ENCODE peak calls at places on chromosomes 1 and 21, in five cellular contexts. W is AG09309, C is cardiac muscle cell, X is nephron progenitor cell, E is PC-3. V is an unnamed sample.

GRCh38 chr1:87129038-87129437 is 199.6 kb upstream of the LMO4 start:
- DNase-seq in X (no peak), E (no peak), C (no peak), W (no peak), V (no peak)

GRCh38 chr1:35268282-35269189 is at the start of gene ZMYM4:
- DNase-seq in W (peak; percentile 97), C (peak; percentile 98), E (peak; percentile 95), X (peak; percentile 86), V (peak; percentile 87)

GRCh38 chr1:77540501-77541161 is 141.8 kb downstream of the ZZZ3 start:
- DNase-seq in C (no peak), X (no peak), W (peak; percentile 83), E (peak; percentile 86), V (no peak)

GRCh38 chr1:10941891-10942541 is 70.4 kb upstream of the TARDBP start:
- DNase-seq in X (peak; percentile 89), W (peak; percentile 33), C (peak; percentile 75), E (peak; percentile 59), V (peak; percentile 84)

GRCh38 chr1:1873186-1873585 is 17.7 kb downstream of the GNB1 start:
- DNase-seq in W (no peak), C (peak; percentile 39), E (no peak), X (no peak), V (no peak)

GRCh38 chr1:183444243-183444642 is 26.1 kb upstream of the NMNAT2 start:
- DNase-seq in C (no peak), E (peak; percentile 88), X (no peak), W (no peak), V (no peak)

GRCh38 chr1:64059556-64059955 is 143.9 kb upstream of the UBE2U start:
- DNase-seq in E (no peak), W (no peak), C (no peak), X (no peak), V (no peak)

GRCh38 chr1:109267743-109268300 is 15.1 kb downstream of the PSRC1 start:
- DNase-seq in E (no peak), X (no peak), C (no peak), W (no peak), V (no peak)

GRCh38 chr1:17135530-17135929 is 16.3 kb upstream of the PADI2 start:
- DNase-seq in C (no peak), E (no peak), W (no peak), X (no peak), V (no peak)

GRCh38 chr1:163083690-163084089 is 14.5 kb downstream of the RGS4 start:
- DNase-seq in X (no peak), W (no peak), E (peak; percentile 83), C (no peak), V (no peak)

GRCh38 chr1:8047686-8048522 is 21.8 kb upstream of the ERRFI1 start:
- DNase-seq in W (peak; percentile 90), X (no peak), E (peak; percentile 94), C (no peak), V (no peak)

GRCh38 chr1:7482772-7483495 is 288.2 kb upstream of the VAMP3 start:
- DNase-seq in W (no peak), X (no peak), C (peak; percentile 26), E (no peak), V (no peak)

GRCh38 chr1:82515650-82516049 is 714.9 kb downstream of the ADGRL2 start:
- DNase-seq in W (no peak), X (no peak), C (no peak), E (no peak), V (no peak)

DNA sequence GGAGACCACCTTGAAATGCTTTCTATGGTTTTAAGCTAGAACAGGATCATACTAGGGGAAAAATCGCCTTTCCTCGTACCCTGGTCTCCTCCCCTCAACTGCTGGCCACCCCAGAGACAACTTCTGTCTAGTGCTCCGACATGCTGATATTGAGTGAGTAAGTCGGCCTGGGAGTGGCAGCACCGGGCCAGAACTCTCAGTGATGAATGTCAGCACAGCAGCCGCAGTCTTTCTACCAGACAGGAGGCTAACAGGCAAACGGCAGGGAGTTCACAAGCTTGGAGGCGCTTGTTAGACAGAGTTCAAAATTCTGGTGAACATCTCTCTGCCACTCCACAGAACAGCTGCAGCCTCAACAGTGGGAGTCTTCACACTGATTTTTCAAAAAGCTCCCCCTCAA is 716.9 kb downstream of the ADGRL2 start:
- DNase-seq in W (no peak), E (peak; percentile 17), X (peak; percentile 26), C (peak; percentile 48), V (peak; percentile 7)
- TF ChIP-seq CTCF in W (no peak), E (no peak), X (no peak), C (no peak), V (no peak)

GRCh38 chr21:37615962-37616361 is 249.4 kb downstream of the DYRK1A start:
- DNase-seq in E (no peak), C (no peak), W (no peak), X (no peak), V (no peak)

GRCh38 chr21:37620401-37620800 is 253.8 kb downstream of the DYRK1A start:
- DNase-seq in E (no peak), C (no peak), W (no peak), X (no peak), V (no peak)

GRCh38 chr21:37622755-37623543 is 256.4 kb downstream of the DYRK1A start:
- DNase-seq in C (no peak), X (no peak), W (no peak), E (no peak), V (no peak)

GRCh38 chr21:37618081-37618480 is 251.5 kb downstream of the DYRK1A start:
- DNase-seq in X (no peak), C (no peak), E (no peak), W (no peak), V (no peak)

GRCh38 chr21:37619464-37619974 is 252.9 kb downstream of the DYRK1A start:
- DNase-seq in C (no peak), W (no peak), E (no peak), X (no peak), V (no peak)
- TF ChIP-seq CTCF in C (no peak), W (no peak), E (peak; percentile 24), X (no peak), V (no peak)

GRCh38 chr1:39127513-39127912 is 77.0 kb upstream of the MACF1 start:
- DNase-seq in X (no peak), C (peak; percentile 24), E (no peak), W (no peak), V (no peak)

GRCh38 chr1:39128959-39129358 is 75.5 kb upstream of the MACF1 start:
- DNase-seq in X (no peak), W (no peak), E (peak; percentile 88), C (no peak), V (no peak)

GRCh38 chr1:39130297-39130696 is 74.2 kb upstream of the MACF1 start:
- DNase-seq in W (peak; percentile 76), C (no peak), X (no peak), E (peak; percentile 92), V (no peak)

GRCh38 chr1:39128126-39128525 is 76.4 kb upstream of the MACF1 start:
- DNase-seq in C (no peak), E (no peak), W (no peak), X (no peak), V (no peak)

DNA sequence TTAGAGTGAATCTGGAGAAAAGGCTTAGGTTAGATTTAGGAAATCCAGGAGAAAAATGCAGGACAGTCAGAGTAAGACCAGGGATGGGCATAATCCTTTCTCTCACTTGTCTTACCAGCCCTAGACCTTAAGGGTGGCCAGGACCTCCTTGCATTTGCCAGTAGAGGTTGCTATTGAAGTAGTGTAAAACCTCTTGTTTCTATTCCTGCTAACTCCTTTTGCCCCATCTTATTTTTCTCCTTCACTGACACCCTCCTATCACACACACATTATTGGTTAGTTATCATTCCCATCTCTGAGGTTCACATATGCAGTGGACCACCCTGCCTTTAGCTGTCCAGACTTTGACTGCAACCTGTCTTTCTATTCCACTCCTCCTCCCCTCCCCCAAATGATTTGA is 75.0 kb upstream of the MACF1 start:
- DNase-seq in X (no peak), E (peak; percentile 25), W (no peak), C (no peak), V (no peak)
- TF ChIP-seq CTCF in X (no peak), E (peak; percentile 48), W (peak; percentile 42), C (peak; percentile 44), V (no peak)

GRCh38 chr1:46697053-46697452 is 21.9 kb downstream of the EFCAB14 start:
- DNase-seq in C (no peak), E (peak; percentile 11), W (no peak), X (no peak), V (no peak)
- TF ChIP-seq CTCF in C (no peak), E (no peak), W (no peak), X (no peak), V (no peak)

GRCh38 chr1:52366517-52366827 is 467 bp upstream of the CC2D1B start:
- DNase-seq in C (no peak), E (no peak), W (no peak), X (no peak), V (no peak)

GRCh38 chr1:52365091-52365745 is 787 bp downstream of the CC2D1B start:
- DNase-seq in C (peak; percentile 30), E (peak; percentile 53), X (peak; percentile 29), W (peak; percentile 10), V (no peak)

GRCh38 chr1:52365746-52366516 is at the start of gene CC2D1B:
- DNase-seq in X (peak; percentile 100), W (peak; percentile 71), E (peak; percentile 98), C (peak; percentile 99), V (peak; percentile 100)

GRCh38 chr1:52367272-52367671 is 1.3 kb upstream of the CC2D1B start:
- DNase-seq in C (no peak), E (no peak), X (no peak), W (no peak), V (no peak)

DNA sequence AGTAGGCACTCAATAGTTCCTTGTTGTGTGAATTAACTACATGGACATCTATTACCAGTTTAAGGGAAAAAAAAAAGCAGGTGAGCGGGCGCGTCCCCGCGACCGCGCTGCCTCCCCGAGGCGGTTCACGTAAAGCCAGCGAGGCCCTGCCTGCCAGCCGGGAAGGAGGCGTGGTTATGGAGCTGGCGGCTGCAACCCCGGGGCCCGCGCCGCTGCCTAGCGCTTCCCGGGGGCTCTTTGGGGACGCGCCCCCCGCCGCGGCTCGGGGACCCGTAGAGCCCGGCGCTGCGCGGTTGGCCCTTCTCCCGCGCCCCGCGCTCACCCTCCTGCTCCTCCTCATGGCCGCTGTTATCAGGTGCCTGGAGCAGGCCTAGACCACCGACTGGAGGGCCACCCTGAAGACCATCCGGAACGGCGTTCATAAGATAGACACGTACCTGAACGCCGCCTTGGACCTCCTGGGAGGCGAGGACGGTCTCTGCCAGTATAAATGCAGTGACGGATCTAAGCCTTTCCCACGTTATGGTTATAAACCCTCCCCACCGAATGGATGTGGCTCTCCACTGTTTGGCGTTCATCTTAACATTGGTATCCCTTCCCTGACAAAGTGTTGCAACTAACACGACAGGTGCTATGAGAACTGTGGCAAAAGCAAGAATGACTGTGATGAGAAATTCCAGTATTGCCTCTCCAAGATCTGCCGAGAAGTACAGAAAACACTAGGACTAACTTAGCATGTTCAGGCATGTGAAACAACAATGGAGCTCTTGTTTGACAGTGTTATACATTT is 2.6 kb upstream of the CC2D1B start:
- DNase-seq in C (peak; percentile 77), E (peak; percentile 76), X (peak; percentile 77), W (no peak), V (peak; percentile 62)
- TF ChIP-seq CTCF in C (peak; percentile 27), E (peak; percentile 28), X (no peak), W (no peak), V (no peak)

DNA sequence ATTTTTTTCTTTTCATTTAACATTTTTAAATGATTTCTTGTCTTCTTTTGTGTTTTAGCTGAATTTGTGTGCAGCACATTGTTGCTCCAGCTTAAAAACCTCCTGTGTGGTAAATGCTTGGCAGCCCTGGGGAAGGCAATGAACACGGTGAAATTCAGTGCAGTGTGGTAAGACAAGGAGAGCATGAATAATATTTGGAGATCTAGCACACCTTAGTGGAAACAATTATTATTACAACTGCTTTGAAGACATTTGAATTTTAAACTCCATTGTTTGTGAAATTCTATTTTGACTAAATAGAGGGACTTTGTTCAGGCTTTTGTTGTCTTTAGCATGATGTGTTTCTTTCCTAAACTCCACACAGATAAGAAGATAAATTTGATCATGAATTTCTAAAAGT is 242.6 kb upstream of the CXADR start:
- DNase-seq in E (peak; percentile 49), C (peak; percentile 62), W (peak; percentile 17), X (no peak), V (no peak)
- TF ChIP-seq CTCF in E (peak; percentile 62), C (peak; percentile 42), W (no peak), X (peak; percentile 34), V (peak; percentile 52)